ENCODE peak calls at places on chromosomes 6 and 20, in seven cellular contexts. J is Peyer's patch, W is NB4, D is tibial nerve, E is WERI-Rb-1, M is left ventricle myocardium inferior, N is dorsolateral prefrontal cortex. T is an unnamed sample.

GRCh38 chr6:142294681-142295080 is 7.1 kb upstream of the ADGRG6 start:
- DNase-seq in J (no peak), W (peak; percentile 49), D (no peak), E (no peak), M (no peak), N (no peak), T (no peak)

GRCh38 chr20:21513181-21513663 is 642 bp downstream of the NKX2-2 start:
- DNase-seq in J (no peak), W (no peak), D (no peak), E (no peak), M (no peak), N (no peak), T (no peak)

GRCh38 chr20:48807586-48808381 is 20.0 kb downstream of the PREX1 start:
- DNase-seq in J (no peak), W (no peak), D (no peak), E (no peak), M (peak; percentile 55), N (peak; percentile 67), T (no peak)

GRCh38 chr6:88358846-88359245 is 192.7 kb upstream of the CNR1 start:
- DNase-seq in J (no peak), W (no peak), D (no peak), E (no peak), M (no peak), N (no peak), T (peak; percentile 35)

GRCh38 chr20:38200646-38201045 is 35.6 kb upstream of the TGM2 start:
- DNase-seq in J (no peak), W (no peak), D (no peak), E (no peak), M (no peak), N (no peak), T (no peak)

GRCh38 chr6:90720404-90720803 is 133.5 kb upstream of the MAP3K7 start:
- DNase-seq in J (no peak), W (no peak), D (no peak), E (no peak), M (no peak), N (no peak), T (no peak)

GRCh38 chr20:50865591-50865990 is 65.6 kb downstream of the ADNP start:
- DNase-seq in J (no peak), W (no peak), D (no peak), E (no peak), M (no peak), N (no peak), T (no peak)

GRCh38 chr6:144737998-144738397 is 452.9 kb downstream of the UTRN start:
- DNase-seq in J (no peak), W (no peak), D (no peak), E (peak; percentile 33), M (no peak), N (no peak), T (no peak)

GRCh38 chr6:69138173-69138572 is 503.1 kb downstream of the ADGRB3 start:
- DNase-seq in J (no peak), W (no peak), D (no peak), E (no peak), M (no peak), N (no peak), T (no peak)

GRCh38 chr6:18155864-18156396 is 708 bp downstream of the KDM1B start:
- DNase-seq in J (peak; percentile 79), W (peak; percentile 77), D (peak; percentile 24), E (peak; percentile 92), M (peak; percentile 38), N (peak; percentile 55), T (peak; percentile 90)

GRCh38 chr6:42468273-42468672 is 16.5 kb upstream of the TRERF1 start:
- DNase-seq in J (no peak), W (no peak), D (no peak), E (no peak), M (no peak), N (no peak), T (no peak)

GRCh38 chr20:4722571-4722970 is 862 bp downstream of the PRND start:
- DNase-seq in J (no peak), W (no peak), D (no peak), E (peak; percentile 58), M (no peak), N (no peak), T (no peak)

GRCh38 chr20:56422131-56422823 is 10.2 kb downstream of the CASS4 start:
- DNase-seq in J (no peak), W (peak; percentile 85), D (no peak), E (no peak), M (no peak), N (no peak), T (peak; percentile 23)

GRCh38 chr6:31305674-31306219 is 33.9 kb upstream of the HLA-C start:
- DNase-seq in J (no peak), W (peak; percentile 37), D (no peak), E (no peak), M (no peak), N (no peak), T (no peak)

GRCh38 chr6:39330476-39330875 is 8.0 kb upstream of the KCNK16 start:
- DNase-seq in J (no peak), W (no peak), D (no peak), E (no peak), M (peak; percentile 48), N (peak; percentile 57), T (no peak)

GRCh38 chr20:24951536-24952047 is 2.5 kb downstream of the CST7 start:
- DNase-seq in J (no peak), W (peak; percentile 81), D (no peak), E (no peak), M (no peak), N (no peak), T (no peak)

GRCh38 chr20:44734938-44735337 is 10.7 kb upstream of the KCNK15 start:
- DNase-seq in J (no peak), W (no peak), D (no peak), E (peak; percentile 34), M (no peak), N (no peak), T (peak; percentile 75)

GRCh38 chr6:23663652-23664051 is 462.4 kb upstream of the NRSN1 start:
- DNase-seq in J (no peak), W (no peak), D (no peak), E (no peak), M (no peak), N (no peak), T (no peak)

DNA sequence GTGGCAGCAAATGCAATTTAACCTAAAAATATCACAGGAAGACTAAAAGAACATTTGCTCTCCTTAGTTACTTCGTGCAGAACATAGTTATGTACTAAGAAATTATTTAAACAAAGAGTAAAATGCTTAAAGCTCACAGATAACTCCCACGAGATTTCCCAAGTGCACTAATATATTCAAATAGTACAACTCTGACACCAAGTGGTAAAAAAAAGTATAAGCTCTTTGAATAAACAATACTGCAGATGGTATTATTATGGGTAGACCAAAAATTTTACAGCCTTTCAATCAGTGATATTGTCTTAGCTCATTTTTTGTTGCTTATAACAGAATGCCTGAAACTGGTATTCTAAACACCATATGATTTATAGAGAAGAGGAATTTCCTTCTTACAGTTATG is 52.8 kb upstream of the FILIP1 start:
- DNase-seq in J (no peak), W (peak; percentile 17), D (no peak), E (no peak), M (no peak), N (no peak), T (peak; percentile 41)
- TF ChIP-seq CTCF in J (peak; percentile 25), W (no peak), D (peak; percentile 13), E (no peak), M (peak; percentile 22), N (no peak), T (peak; percentile 32)

GRCh38 chr20:33124261-33124660 is 43.7 kb upstream of the BPIFA2 start:
- DNase-seq in J (no peak), W (no peak), D (no peak), E (no peak), M (no peak), N (no peak), T (no peak)

GRCh38 chr20:33130553-33130952 is 37.4 kb upstream of the BPIFA2 start:
- DNase-seq in J (no peak), W (no peak), D (no peak), E (no peak), M (no peak), N (no peak), T (peak; percentile 17)

GRCh38 chr20:33127422-33128097 is 40.4 kb upstream of the BPIFA2 start:
- DNase-seq in J (no peak), W (no peak), D (no peak), E (no peak), M (no peak), N (no peak), T (no peak)

GRCh38 chr20:33124994-33125393 is 43.0 kb upstream of the BPIFA2 start:
- DNase-seq in J (no peak), W (no peak), D (no peak), E (no peak), M (peak; percentile 18), N (no peak), T (no peak)

DNA sequence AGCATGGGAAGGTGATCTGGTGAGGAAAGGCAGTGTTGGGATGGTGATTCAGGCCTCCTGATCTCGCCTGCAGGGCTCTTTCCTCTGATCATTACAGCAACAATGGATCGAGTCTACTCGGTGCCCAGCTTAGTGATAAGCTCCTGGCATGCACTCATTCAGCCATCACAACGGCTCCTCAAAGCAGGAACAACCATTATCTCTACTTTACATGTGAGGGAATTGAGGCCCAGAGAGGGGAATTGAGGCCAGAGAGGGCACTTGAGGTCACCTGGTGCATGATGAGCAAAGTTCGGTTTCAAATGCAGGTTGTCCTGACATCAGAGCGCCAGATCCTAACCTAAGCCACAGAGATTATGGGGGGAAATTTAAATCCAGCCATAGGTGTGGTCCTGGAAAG is 42.0 kb upstream of the BPIFA2 start:
- DNase-seq in J (no peak), W (no peak), D (no peak), E (no peak), M (no peak), N (no peak), T (no peak)
- TF ChIP-seq CTCF in J (no peak), W (no peak), D (no peak), E (no peak), M (no peak), N (no peak), T (no peak)

DNA sequence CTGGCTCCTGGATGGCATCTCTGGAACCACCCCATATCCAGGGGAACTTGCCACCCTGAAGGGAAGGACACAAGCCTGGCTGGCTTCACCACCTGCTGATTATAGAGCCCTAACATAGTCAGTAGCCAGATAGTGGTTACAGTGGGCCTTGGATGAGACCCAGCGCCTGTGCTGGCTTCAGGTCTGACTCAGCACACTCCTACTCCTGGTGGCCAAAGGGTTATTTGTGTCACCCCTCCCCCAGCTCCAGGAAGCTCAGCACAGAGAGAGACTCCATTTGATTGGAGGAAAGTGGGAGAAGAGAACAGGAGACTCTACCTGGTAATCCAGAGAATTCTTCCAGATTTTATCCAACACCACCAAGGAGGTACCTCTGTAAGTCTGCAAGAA is 12.8 kb downstream of the SNX14 start:
- DNase-seq in J (no peak), W (no peak), D (no peak), E (no peak), M (peak; percentile 40), N (no peak), T (peak; percentile 77)
- TF ChIP-seq CTCF in J (no peak), W (no peak), D (no peak), E (no peak), M (peak; percentile 12), N (no peak), T (no peak)

GRCh38 chr20:36504295-36504694 is 37.0 kb upstream of the MYL9 start:
- DNase-seq in J (no peak), W (no peak), D (no peak), E (no peak), M (no peak), N (no peak), T (no peak)

GRCh38 chr20:36507746-36508145 is 33.6 kb upstream of the MYL9 start:
- DNase-seq in J (no peak), W (no peak), D (no peak), E (no peak), M (no peak), N (no peak), T (no peak)

GRCh38 chr20:36501367-36502006 is 39.8 kb upstream of the MYL9 start:
- DNase-seq in J (no peak), W (no peak), D (no peak), E (no peak), M (no peak), N (no peak), T (no peak)

GRCh38 chr20:36506253-36506652 is 35.1 kb upstream of the MYL9 start:
- DNase-seq in J (no peak), W (peak; percentile 40), D (no peak), E (no peak), M (no peak), N (no peak), T (peak; percentile 25)
- TF ChIP-seq CTCF in J (peak; percentile 24), W (peak; percentile 57), D (no peak), E (peak; percentile 43), M (peak; percentile 39), N (no peak), T (no peak)

T was measured in MCF 10A.